ENCODE peak calls at places on chromosome 18, in six cellular contexts. T, O, C, I, P and K are unnamed samples.

GRCh38 chr18:62555135-62555534 is 32.3 kb downstream of the ZCCHC2 start:
- DNase-seq in C (no peak), T (no peak), O (no peak), I (no peak), P (peak; percentile 76), K (no peak)

GRCh38 chr18:77063256-77063655 is 69.3 kb downstream of the MBP start:
- DNase-seq in C (no peak), I (peak; percentile 45), O (no peak), P (no peak), T (no peak), K (no peak)

GRCh38 chr18:69956037-69956436 is 8.4 kb upstream of the CD226 start:
- DNase-seq in O (no peak), P (no peak), T (no peak), I (no peak), C (no peak), K (no peak)

GRCh38 chr18:21184396-21184996 is 57.5 kb upstream of the GREB1L start:
- DNase-seq in I (no peak), C (no peak), O (no peak), T (no peak), P (no peak), K (no peak)

GRCh38 chr18:79393181-79393598 is 2.5 kb upstream of the NFATC1 start:
- DNase-seq in T (peak; percentile 63), O (peak; percentile 49), I (no peak), C (no peak), P (no peak), K (no peak)

GRCh38 chr18:33424266-33424946 is 16.1 kb downstream of the CCDC178 start:
- DNase-seq in T (no peak), P (no peak), C (no peak), I (no peak), O (no peak), K (no peak)

GRCh38 chr18:67654101-67654500 is 137.6 kb upstream of the DSEL start:
- DNase-seq in P (no peak), C (no peak), O (no peak), I (no peak), T (no peak), K (no peak)

GRCh38 chr18:46706968-46707367 is 49.9 kb downstream of the ST8SIA5 start:
- DNase-seq in P (no peak), T (no peak), C (no peak), I (no peak), O (no peak), K (no peak)

DNA sequence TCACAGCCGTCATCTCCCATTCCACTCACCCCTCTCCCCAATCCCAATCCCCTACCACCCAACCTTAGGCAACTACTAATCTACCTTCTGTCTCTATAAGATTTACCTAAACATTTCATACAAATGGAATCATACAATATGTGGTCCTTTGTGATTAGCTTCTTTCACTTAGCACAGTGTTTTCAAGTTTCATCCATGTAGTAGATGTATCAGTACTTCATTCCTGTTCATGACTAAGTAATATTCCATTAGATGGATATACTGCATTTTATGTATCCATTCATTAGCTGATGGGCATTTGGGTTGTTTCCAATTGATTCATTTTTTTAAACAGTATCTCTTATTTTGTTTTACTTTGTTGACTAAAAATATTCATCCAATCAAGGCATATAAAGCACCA is 109.6 kb downstream of the CDH2 start:
- DNase-seq in O (no peak), I (no peak), T (no peak), C (no peak), P (no peak), K (no peak)
- H3K27ac ChIP-seq in O (no peak overlapping the region), I (no peak overlapping the region), T (no peak overlapping the region), C (no peak overlapping the region), P (no peak overlapping the region), K (no peak overlapping the region)

GRCh38 chr18:59718108-59719057 is 21.2 kb upstream of the CCBE1 start:
- DNase-seq in C (no peak), T (no peak), I (no peak), P (peak; percentile 7), O (no peak), K (no peak)
- H3K27ac ChIP-seq in C (no peak overlapping the region), T (no peak overlapping the region), I (no peak overlapping the region), P (no peak overlapping the region), O (no peak overlapping the region), K (no peak overlapping the region)

DNA sequence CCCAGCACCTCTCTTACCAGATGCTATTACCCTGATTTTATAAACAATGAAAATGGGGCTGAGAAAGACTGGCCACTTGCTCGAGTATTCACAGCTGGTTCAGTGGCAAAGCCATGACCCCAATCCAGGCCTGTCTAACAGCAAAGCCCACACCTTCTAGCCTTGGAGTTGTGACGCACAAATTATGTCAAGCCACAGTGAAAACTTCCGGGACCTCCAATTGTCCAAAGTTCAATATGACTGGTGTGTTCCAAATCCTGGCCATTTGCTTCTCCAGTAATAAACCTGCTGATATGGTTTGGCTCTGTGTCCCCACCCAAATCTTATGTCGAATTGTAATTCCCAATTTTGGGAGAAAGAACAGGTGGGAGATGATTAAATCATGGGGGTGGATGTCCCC is 64.7 kb upstream of the RIOK3 start:
- DNase-seq in T (no peak), I (no peak), P (no peak), C (no peak), O (no peak), K (no peak)
- H3K27ac ChIP-seq in T (no peak overlapping the region), I (no peak overlapping the region), P (no peak overlapping the region), C (no peak overlapping the region), O (no peak overlapping the region), K (no peak overlapping the region)

GRCh38 chr18:13268035-13268700 is 49.6 kb downstream of the LDLRAD4 start:
- DNase-seq in I (peak; percentile 54), C (no peak), T (peak; percentile 21), O (no peak), P (peak; percentile 65), K (peak; percentile 74)

GRCh38 chr18:13270279-13270911 is 51.8 kb downstream of the LDLRAD4 start:
- DNase-seq in O (no peak), I (no peak), T (no peak), C (no peak), P (no peak), K (no peak)

GRCh38 chr18:13267517-13267916 is 49.0 kb downstream of the LDLRAD4 start:
- DNase-seq in O (no peak), C (no peak), T (peak; percentile 35), I (no peak), P (no peak), K (no peak)

GRCh38 chr18:13269599-13270011 is 51.0 kb downstream of the LDLRAD4 start:
- DNase-seq in P (no peak), O (no peak), I (no peak), T (no peak), C (no peak), K (peak; percentile 20)

GRCh38 chr18:13268746-13269285 is 50.3 kb downstream of the LDLRAD4 start:
- DNase-seq in P (no peak), I (no peak), C (no peak), T (no peak), O (no peak), K (no peak)
- H3K27ac ChIP-seq in P (no peak overlapping the region), I (peak overlapping the region; percentile 74), C (peak overlapping the region; percentile 60), T (no peak overlapping the region), O (peak overlapping the region; percentile 81), K (peak overlapping the region; percentile 68)

GRCh38 chr18:8480506-8481328 is 128.5 kb upstream of the RAB12 start:
- DNase-seq in I (peak; percentile 34), C (peak; percentile 33), P (peak; percentile 50), T (peak; percentile 61), O (no peak), K (peak; percentile 62)
- H3K27ac ChIP-seq in I (no peak overlapping the region), C (no peak overlapping the region), P (no peak overlapping the region), T (no peak overlapping the region), O (no peak overlapping the region), K (no peak overlapping the region)

DNA sequence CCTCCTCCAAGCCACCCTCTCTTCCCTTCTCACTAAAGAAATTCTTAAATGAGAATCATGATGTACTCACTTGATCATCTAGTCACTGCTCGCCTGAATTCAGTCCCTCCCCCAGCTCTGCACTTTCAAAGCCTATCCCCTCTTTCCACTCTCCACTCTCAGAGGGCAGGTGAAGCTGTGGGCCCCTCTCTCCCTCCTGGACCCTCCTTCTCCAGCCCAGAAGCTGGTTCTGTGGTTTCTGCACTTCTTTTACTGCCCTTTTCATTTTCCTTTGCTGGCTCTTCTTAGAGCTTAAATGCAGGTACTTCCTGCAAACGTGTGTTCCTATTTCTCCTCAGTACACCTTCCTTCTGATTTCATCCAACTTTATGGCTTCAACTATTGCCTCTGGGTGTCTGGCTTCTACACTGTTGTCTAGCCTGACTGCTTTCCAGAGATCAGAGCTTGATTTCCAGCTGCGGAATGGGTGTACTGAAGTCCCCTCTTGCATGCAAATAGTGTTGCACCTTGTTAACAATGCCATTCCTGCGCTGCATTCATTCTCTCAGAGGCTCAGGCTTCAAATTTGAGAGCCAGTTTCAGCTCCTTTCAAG is 15.2 kb upstream of the TXNDC2 start:
- DNase-seq in T (no peak), P (no peak), O (no peak), C (no peak), I (no peak), K (no peak)
- H3K27ac ChIP-seq in T (no peak overlapping the region), P (no peak overlapping the region), O (no peak overlapping the region), C (no peak overlapping the region), I (no peak overlapping the region), K (no peak overlapping the region)

GRCh38 chr18:1090758-1091157 is 186.1 kb downstream of the ADCYAP1 start:
- DNase-seq in T (no peak), C (no peak), O (no peak), I (no peak), P (no peak), K (no peak)
- H3K27ac ChIP-seq in T (no peak overlapping the region), C (no peak overlapping the region), O (no peak overlapping the region), I (no peak overlapping the region), P (no peak overlapping the region), K (no peak overlapping the region)